ENCODE peak calls at places on chromosomes 2 and 18, in nine cellular contexts. One of them, this sample, is unnamed.
A peak's percentile ranks its signal among the peaks of the same experiment; 100 is the strongest.

GRCh38 chr2:64036343-64036742 is 17.1 kb upstream of the VPS54 start:
- DNase-seq in RPMI7951: peak; percentile 65
- DNase-seq in iPS DF 6.9: no peak
- DNase-seq in activated T-helper 1 cell treated with Interleukin-2 at 50 U/mL for 16 hours: no peak
- DNase-seq in GM23338: no peak
- DNase-seq in stimulated activated CD8-positive, alpha-beta memory T cell treated with anti-CD3 and anti-CD28 coated beads, Interleukin-2, amount 100 ng/mL, for 1 hour: no peak
- DNase-seq in NCI-H1436: no peak
- DNase-seq in HFFc6: peak; percentile 73
- DNase-seq in left ventricle myocardium superior: no peak
- DNase-seq in this sample: no peak

GRCh38 chr2:10378189-10378588 is 69.9 kb downstream of the ODC1 start:
- DNase-seq in GM23338: no peak
- DNase-seq in stimulated activated CD8-positive, alpha-beta memory T cell treated with anti-CD3 and anti-CD28 coated beads, Interleukin-2, amount 100 ng/mL, for 1 hour: no peak
- DNase-seq in activated T-helper 1 cell treated with Interleukin-2 at 50 U/mL for 16 hours: no peak
- DNase-seq in left ventricle myocardium superior: no peak
- DNase-seq in NCI-H1436: peak; percentile 19
- DNase-seq in RPMI7951: no peak
- DNase-seq in HFFc6: no peak
- DNase-seq in iPS DF 6.9: no peak
- DNase-seq in this sample: peak; percentile 37

GRCh38 chr2:71220743-71221142 is 6.2 kb downstream of the PAIP2B start:
- DNase-seq in left ventricle myocardium superior: no peak
- DNase-seq in HFFc6: no peak
- DNase-seq in iPS DF 6.9: no peak
- DNase-seq in RPMI7951: no peak
- DNase-seq in stimulated activated CD8-positive, alpha-beta memory T cell treated with anti-CD3 and anti-CD28 coated beads, Interleukin-2, amount 100 ng/mL, for 1 hour: no peak
- DNase-seq in activated T-helper 1 cell treated with Interleukin-2 at 50 U/mL for 16 hours: no peak
- DNase-seq in GM23338: no peak
- DNase-seq in NCI-H1436: no peak
- DNase-seq in this sample: no peak

GRCh38 chr2:106041150-106041549 is 153.0 kb downstream of the UXS1 start:
- DNase-seq in iPS DF 6.9: no peak
- DNase-seq in stimulated activated CD8-positive, alpha-beta memory T cell treated with anti-CD3 and anti-CD28 coated beads, Interleukin-2, amount 100 ng/mL, for 1 hour: no peak
- DNase-seq in GM23338: no peak
- DNase-seq in activated T-helper 1 cell treated with Interleukin-2 at 50 U/mL for 16 hours: no peak
- DNase-seq in NCI-H1436: no peak
- DNase-seq in HFFc6: no peak
- DNase-seq in left ventricle myocardium superior: no peak
- DNase-seq in RPMI7951: no peak
- DNase-seq in this sample: no peak

GRCh38 chr2:177476897-177477296 is 84.3 kb downstream of the AGPS start:
- DNase-seq in GM23338: no peak
- DNase-seq in NCI-H1436: no peak
- DNase-seq in HFFc6: no peak
- DNase-seq in iPS DF 6.9: no peak
- DNase-seq in left ventricle myocardium superior: no peak
- DNase-seq in activated T-helper 1 cell treated with Interleukin-2 at 50 U/mL for 16 hours: no peak
- DNase-seq in stimulated activated CD8-positive, alpha-beta memory T cell treated with anti-CD3 and anti-CD28 coated beads, Interleukin-2, amount 100 ng/mL, for 1 hour: no peak
- DNase-seq in RPMI7951: no peak
- DNase-seq in this sample: no peak

GRCh38 chr2:36965751-36966369 is 476 bp downstream of the STRN start:
- DNase-seq in iPS DF 6.9: no peak
- DNase-seq in HFFc6: no peak
- DNase-seq in stimulated activated CD8-positive, alpha-beta memory T cell treated with anti-CD3 and anti-CD28 coated beads, Interleukin-2, amount 100 ng/mL, for 1 hour: peak; percentile 17
- DNase-seq in NCI-H1436: peak; percentile 36
- DNase-seq in RPMI7951: peak; percentile 23
- DNase-seq in activated T-helper 1 cell treated with Interleukin-2 at 50 U/mL for 16 hours: peak; percentile 3
- DNase-seq in left ventricle myocardium superior: no peak
- DNase-seq in GM23338: peak; percentile 92
- DNase-seq in this sample: peak; percentile 51

GRCh38 chr2:238883315-238884004 is 35.6 kb downstream of the TWIST2 start:
- DNase-seq in NCI-H1436: no peak
- DNase-seq in activated T-helper 1 cell treated with Interleukin-2 at 50 U/mL for 16 hours: no peak
- DNase-seq in iPS DF 6.9: no peak
- DNase-seq in HFFc6: peak; percentile 72
- DNase-seq in left ventricle myocardium superior: no peak
- DNase-seq in GM23338: no peak
- DNase-seq in RPMI7951: peak; percentile 65
- DNase-seq in stimulated activated CD8-positive, alpha-beta memory T cell treated with anti-CD3 and anti-CD28 coated beads, Interleukin-2, amount 100 ng/mL, for 1 hour: no peak
- DNase-seq in this sample: no peak

GRCh38 chr2:10254373-10255188 is 48.1 kb upstream of the HPCAL1 start:
- DNase-seq in iPS DF 6.9: no peak
- DNase-seq in HFFc6: no peak
- DNase-seq in NCI-H1436: no peak
- DNase-seq in GM23338: no peak
- DNase-seq in left ventricle myocardium superior: peak; percentile 18
- DNase-seq in activated T-helper 1 cell treated with Interleukin-2 at 50 U/mL for 16 hours: no peak
- DNase-seq in RPMI7951: peak; percentile 82
- DNase-seq in stimulated activated CD8-positive, alpha-beta memory T cell treated with anti-CD3 and anti-CD28 coated beads, Interleukin-2, amount 100 ng/mL, for 1 hour: no peak
- DNase-seq in this sample: no peak

GRCh38 chr2:187208199-187208785 is 239.8 kb downstream of the CALCRL start:
- DNase-seq in activated T-helper 1 cell treated with Interleukin-2 at 50 U/mL for 16 hours: no peak
- DNase-seq in iPS DF 6.9: no peak
- DNase-seq in HFFc6: no peak
- DNase-seq in left ventricle myocardium superior: no peak
- DNase-seq in stimulated activated CD8-positive, alpha-beta memory T cell treated with anti-CD3 and anti-CD28 coated beads, Interleukin-2, amount 100 ng/mL, for 1 hour: no peak
- DNase-seq in GM23338: no peak
- DNase-seq in NCI-H1436: no peak
- DNase-seq in RPMI7951: no peak
- DNase-seq in this sample: no peak

GRCh38 chr2:128613876-128614275 is 295.2 kb upstream of the HS6ST1 start:
- DNase-seq in iPS DF 6.9: no peak
- DNase-seq in left ventricle myocardium superior: peak; percentile 6
- DNase-seq in HFFc6: no peak
- DNase-seq in RPMI7951: no peak
- DNase-seq in activated T-helper 1 cell treated with Interleukin-2 at 50 U/mL for 16 hours: no peak
- DNase-seq in NCI-H1436: no peak
- DNase-seq in stimulated activated CD8-positive, alpha-beta memory T cell treated with anti-CD3 and anti-CD28 coated beads, Interleukin-2, amount 100 ng/mL, for 1 hour: no peak
- DNase-seq in GM23338: no peak
- DNase-seq in this sample: no peak

GRCh38 chr2:105055613-105056012 is 17.7 kb downstream of the MRPS9 start:
- DNase-seq in RPMI7951: no peak
- DNase-seq in NCI-H1436: no peak
- DNase-seq in activated T-helper 1 cell treated with Interleukin-2 at 50 U/mL for 16 hours: no peak
- DNase-seq in HFFc6: no peak
- DNase-seq in GM23338: no peak
- DNase-seq in stimulated activated CD8-positive, alpha-beta memory T cell treated with anti-CD3 and anti-CD28 coated beads, Interleukin-2, amount 100 ng/mL, for 1 hour: no peak
- DNase-seq in left ventricle myocardium superior: no peak
- DNase-seq in iPS DF 6.9: no peak
- DNase-seq in this sample: no peak

GRCh38 chr2:207304798-207305197 is 139.1 kb upstream of the KLF7 start:
- DNase-seq in NCI-H1436: no peak
- DNase-seq in activated T-helper 1 cell treated with Interleukin-2 at 50 U/mL for 16 hours: no peak
- DNase-seq in GM23338: no peak
- DNase-seq in RPMI7951: no peak
- DNase-seq in HFFc6: no peak
- DNase-seq in stimulated activated CD8-positive, alpha-beta memory T cell treated with anti-CD3 and anti-CD28 coated beads, Interleukin-2, amount 100 ng/mL, for 1 hour: no peak
- DNase-seq in iPS DF 6.9: no peak
- DNase-seq in left ventricle myocardium superior: no peak
- DNase-seq in this sample: no peak

GRCh38 chr18:31980863-31981262 is 37.8 kb upstream of the RNF125 start:
- DNase-seq in left ventricle myocardium superior: no peak
- DNase-seq in NCI-H1436: no peak
- DNase-seq in HFFc6: no peak
- DNase-seq in GM23338: no peak
- DNase-seq in stimulated activated CD8-positive, alpha-beta memory T cell treated with anti-CD3 and anti-CD28 coated beads, Interleukin-2, amount 100 ng/mL, for 1 hour: no peak
- DNase-seq in activated T-helper 1 cell treated with Interleukin-2 at 50 U/mL for 16 hours: no peak
- DNase-seq in RPMI7951: no peak
- DNase-seq in iPS DF 6.9: no peak
- DNase-seq in this sample: no peak

GRCh38 chr2:17536416-17536815 is 4.1 kb upstream of the VSNL1 start:
- DNase-seq in NCI-H1436: no peak
- DNase-seq in activated T-helper 1 cell treated with Interleukin-2 at 50 U/mL for 16 hours: no peak
- DNase-seq in iPS DF 6.9: no peak
- DNase-seq in stimulated activated CD8-positive, alpha-beta memory T cell treated with anti-CD3 and anti-CD28 coated beads, Interleukin-2, amount 100 ng/mL, for 1 hour: no peak
- DNase-seq in RPMI7951: no peak
- DNase-seq in GM23338: no peak
- DNase-seq in HFFc6: no peak
- DNase-seq in left ventricle myocardium superior: no peak
- DNase-seq in this sample: no peak

GRCh38 chr2:236712304-236712703 is 142.7 kb downstream of the ACKR3 start:
- DNase-seq in activated T-helper 1 cell treated with Interleukin-2 at 50 U/mL for 16 hours: no peak
- DNase-seq in stimulated activated CD8-positive, alpha-beta memory T cell treated with anti-CD3 and anti-CD28 coated beads, Interleukin-2, amount 100 ng/mL, for 1 hour: no peak
- DNase-seq in iPS DF 6.9: no peak
- DNase-seq in GM23338: no peak
- DNase-seq in NCI-H1436: no peak
- DNase-seq in RPMI7951: peak; percentile 66
- DNase-seq in left ventricle myocardium superior: no peak
- DNase-seq in HFFc6: peak; percentile 13
- DNase-seq in this sample: no peak

GRCh38 chr2:71362447-71362846 is 30.9 kb downstream of the ZNF638 start:
- DNase-seq in RPMI7951: no peak
- DNase-seq in activated T-helper 1 cell treated with Interleukin-2 at 50 U/mL for 16 hours: no peak
- DNase-seq in stimulated activated CD8-positive, alpha-beta memory T cell treated with anti-CD3 and anti-CD28 coated beads, Interleukin-2, amount 100 ng/mL, for 1 hour: no peak
- DNase-seq in NCI-H1436: no peak
- DNase-seq in HFFc6: no peak
- DNase-seq in iPS DF 6.9: no peak
- DNase-seq in GM23338: no peak
- DNase-seq in left ventricle myocardium superior: no peak
- DNase-seq in this sample: no peak

GRCh38 chr2:137229834-137230233 is 464.5 kb downstream of the THSD7B start:
- DNase-seq in HFFc6: peak; percentile 35
- DNase-seq in iPS DF 6.9: no peak
- DNase-seq in activated T-helper 1 cell treated with Interleukin-2 at 50 U/mL for 16 hours: no peak
- DNase-seq in left ventricle myocardium superior: no peak
- DNase-seq in GM23338: no peak
- DNase-seq in RPMI7951: no peak
- DNase-seq in NCI-H1436: no peak
- DNase-seq in stimulated activated CD8-positive, alpha-beta memory T cell treated with anti-CD3 and anti-CD28 coated beads, Interleukin-2, amount 100 ng/mL, for 1 hour: no peak
- DNase-seq in this sample: no peak

This sample was measured in CD8-positive, alpha-beta T cell.